ENCODE peak calls at places on chromosomes 6 and 20, in seven cellular contexts. One of them, this sample, is unnamed.

GRCh38 chr20:58054744-58055373 is 173.6 kb downstream of the ANKRD60 start:
- DNase-seq in stimulated activated CD8-positive, alpha-beta memory T cell treated with anti-CD3 and anti-CD28 coated beads, Interleukin-7, amount 100 ng/mL, for 24 hours: no peak
- DNase-seq in HEK293T: no peak
- DNase-seq in amygdala: no peak
- DNase-seq in nucleus accumbens: peak; percentile 40
- DNase-seq in stimulated activated CD4-positive, alpha-beta T cell treated with anti-CD3 and anti-CD28 coated beads, Interleukin-15, amount 100 ng/mL, for 1 hour: no peak
- DNase-seq in astrocyte: no peak
- DNase-seq in this sample: no peak

GRCh38 chr20:38167851-38168760 is 3.0 kb upstream of the TGM2 start:
- DNase-seq in stimulated activated CD8-positive, alpha-beta memory T cell treated with anti-CD3 and anti-CD28 coated beads, Interleukin-7, amount 100 ng/mL, for 24 hours: no peak
- DNase-seq in HEK293T: no peak
- DNase-seq in amygdala: peak; percentile 7
- DNase-seq in nucleus accumbens: no peak
- DNase-seq in stimulated activated CD4-positive, alpha-beta T cell treated with anti-CD3 and anti-CD28 coated beads, Interleukin-15, amount 100 ng/mL, for 1 hour: no peak
- DNase-seq in astrocyte: peak; percentile 96
- DNase-seq in this sample: peak; percentile 85

GRCh38 chr6:111086685-111087084 is 618 bp upstream of the SLC16A10 start:
- DNase-seq in stimulated activated CD8-positive, alpha-beta memory T cell treated with anti-CD3 and anti-CD28 coated beads, Interleukin-7, amount 100 ng/mL, for 24 hours: no peak
- DNase-seq in HEK293T: no peak
- DNase-seq in amygdala: no peak
- DNase-seq in nucleus accumbens: no peak
- DNase-seq in stimulated activated CD4-positive, alpha-beta T cell treated with anti-CD3 and anti-CD28 coated beads, Interleukin-15, amount 100 ng/mL, for 1 hour: no peak
- DNase-seq in astrocyte: no peak
- DNase-seq in this sample: no peak

GRCh38 chr20:22320245-22320915 is 264.0 kb downstream of the FOXA2 start:
- DNase-seq in stimulated activated CD8-positive, alpha-beta memory T cell treated with anti-CD3 and anti-CD28 coated beads, Interleukin-7, amount 100 ng/mL, for 24 hours: no peak
- DNase-seq in HEK293T: no peak
- DNase-seq in amygdala: no peak
- DNase-seq in nucleus accumbens: no peak
- DNase-seq in stimulated activated CD4-positive, alpha-beta T cell treated with anti-CD3 and anti-CD28 coated beads, Interleukin-15, amount 100 ng/mL, for 1 hour: no peak
- DNase-seq in astrocyte: no peak
- DNase-seq in this sample: no peak

GRCh38 chr6:135820340-135820739 is 31.2 kb upstream of the PDE7B start:
- DNase-seq in stimulated activated CD8-positive, alpha-beta memory T cell treated with anti-CD3 and anti-CD28 coated beads, Interleukin-7, amount 100 ng/mL, for 24 hours: no peak
- DNase-seq in HEK293T: no peak
- DNase-seq in amygdala: no peak
- DNase-seq in nucleus accumbens: no peak
- DNase-seq in stimulated activated CD4-positive, alpha-beta T cell treated with anti-CD3 and anti-CD28 coated beads, Interleukin-15, amount 100 ng/mL, for 1 hour: no peak
- DNase-seq in astrocyte: no peak
- DNase-seq in this sample: no peak

GRCh38 chr6:16336056-16336810 is 97.8 kb downstream of the GMPR start:
- DNase-seq in stimulated activated CD8-positive, alpha-beta memory T cell treated with anti-CD3 and anti-CD28 coated beads, Interleukin-7, amount 100 ng/mL, for 24 hours: no peak
- DNase-seq in HEK293T: no peak
- DNase-seq in amygdala: no peak
- DNase-seq in nucleus accumbens: no peak
- DNase-seq in stimulated activated CD4-positive, alpha-beta T cell treated with anti-CD3 and anti-CD28 coated beads, Interleukin-15, amount 100 ng/mL, for 1 hour: no peak
- DNase-seq in astrocyte: no peak
- DNase-seq in this sample: no peak

GRCh38 chr20:58649288-58650180 is 1.5 kb upstream of the STX16 start:
- DNase-seq in stimulated activated CD8-positive, alpha-beta memory T cell treated with anti-CD3 and anti-CD28 coated beads, Interleukin-7, amount 100 ng/mL, for 24 hours: no peak
- DNase-seq in HEK293T: no peak
- DNase-seq in amygdala: no peak
- DNase-seq in nucleus accumbens: no peak
- DNase-seq in stimulated activated CD4-positive, alpha-beta T cell treated with anti-CD3 and anti-CD28 coated beads, Interleukin-15, amount 100 ng/mL, for 1 hour: no peak
- DNase-seq in astrocyte: no peak
- DNase-seq in this sample: peak; percentile 60

GRCh38 chr20:9928281-9928737 is 89.4 kb upstream of the PAK5 start:
- DNase-seq in stimulated activated CD8-positive, alpha-beta memory T cell treated with anti-CD3 and anti-CD28 coated beads, Interleukin-7, amount 100 ng/mL, for 24 hours: no peak
- DNase-seq in HEK293T: no peak
- DNase-seq in amygdala: no peak
- DNase-seq in nucleus accumbens: no peak
- DNase-seq in stimulated activated CD4-positive, alpha-beta T cell treated with anti-CD3 and anti-CD28 coated beads, Interleukin-15, amount 100 ng/mL, for 1 hour: no peak
- DNase-seq in astrocyte: no peak
- DNase-seq in this sample: no peak

GRCh38 chr6:20118877-20119276 is 93.4 kb downstream of the MBOAT1 start:
- DNase-seq in stimulated activated CD8-positive, alpha-beta memory T cell treated with anti-CD3 and anti-CD28 coated beads, Interleukin-7, amount 100 ng/mL, for 24 hours: no peak
- DNase-seq in HEK293T: no peak
- DNase-seq in amygdala: no peak
- DNase-seq in nucleus accumbens: no peak
- DNase-seq in stimulated activated CD4-positive, alpha-beta T cell treated with anti-CD3 and anti-CD28 coated beads, Interleukin-15, amount 100 ng/mL, for 1 hour: no peak
- DNase-seq in astrocyte: no peak
- DNase-seq in this sample: no peak

This sample was measured in sigmoid colon.